ENCODE peak calls at places on chromosome 11, in six cellular contexts. B, P, T, O, S and Q are unnamed samples.

GRCh38 chr11:30478923-30479322 is 107.2 kb downstream of the MPPED2 start:
- DNase-seq in S (peak), O (no peak), P (no peak), B (no peak), T (no peak), Q (no peak)

GRCh38 chr11:19951558-19952083 is 208.7 kb downstream of the DBX1 start:
- DNase-seq in B (no peak), S (no peak), O (peak), T (no peak), P (no peak), Q (peak)

GRCh38 chr11:26571861-26572654 is at the start of gene MUC15:
- DNase-seq in T (no peak), S (no peak), B (peak), P (no peak), O (no peak), Q (no peak)

GRCh38 chr11:129458756-129459535 is 83.3 kb downstream of the BARX2 start:
- DNase-seq in O (no peak), B (peak), T (no peak), S (no peak), P (no peak), Q (peak)

GRCh38 chr11:60939828-60940227 is 12.1 kb downstream of the SLC15A3 start:
- DNase-seq in T (no peak), P (no peak), S (no peak), O (no peak), B (no peak), Q (no peak)

GRCh38 chr11:119843760-119844330 is 114.8 kb upstream of the NECTIN1 start:
- DNase-seq in T (no peak), S (no peak), O (no peak), P (no peak), B (no peak), Q (no peak)

GRCh38 chr11:103624708-103625623 is 411.5 kb upstream of the DDI1 start:
- DNase-seq in B (no peak), O (peak), P (no peak), S (no peak), T (peak), Q (no peak)

GRCh38 chr11:29009426-29009825 is 901.2 kb downstream of the METTL15 start:
- DNase-seq in P (no peak), O (no peak), T (peak), S (no peak), B (no peak), Q (no peak)

GRCh38 chr11:35919244-35919643 is 24.6 kb upstream of the LDLRAD3 start:
- DNase-seq in T (no peak), B (no peak), O (no peak), P (no peak), S (no peak), Q (no peak)

GRCh38 chr11:17859552-17859951 is 125.0 kb downstream of the KCNC1 start:
- DNase-seq in T (no peak), P (no peak), B (no peak), O (no peak), S (no peak), Q (no peak)

GRCh38 chr11:62489204-62489603 is 57.4 kb downstream of the AHNAK start:
- DNase-seq in O (no peak), S (no peak), T (no peak), P (no peak), B (no peak), Q (no peak)

GRCh38 chr11:5092821-5093585 is 23.6 kb downstream of the OR52E1 start:
- DNase-seq in S (no peak), O (no peak), T (no peak), B (no peak), P (no peak), Q (no peak)

GRCh38 chr11:65471410-65471762 is 27.5 kb upstream of the MALAT1 start:
- DNase-seq in P (no peak), T (no peak), S (peak), B (peak), O (peak), Q (no peak)
- TF ChIP-seq CTCF in P (no peak), T (peak), S (peak), B (peak), O (peak), Q (peak)

GRCh38 chr11:131486100-131486499 is 115.7 kb downstream of the NTM start:
- DNase-seq in O (no peak), B (no peak), P (no peak), S (no peak), T (no peak), Q (no peak)

GRCh38 chr11:131483877-131484276 is 113.5 kb downstream of the NTM start:
- DNase-seq in S (no peak), T (no peak), O (no peak), B (no peak), P (no peak), Q (no peak)

GRCh38 chr11:131483453-131483852 is 113.0 kb downstream of the NTM start:
- DNase-seq in T (no peak), B (no peak), O (no peak), S (no peak), P (no peak), Q (no peak)

GRCh38 chr11:131488208-131488607 is 117.8 kb downstream of the NTM start:
- DNase-seq in T (no peak), B (no peak), O (no peak), P (no peak), S (no peak), Q (no peak)

GRCh38 chr11:131486937-131487336 is 116.5 kb downstream of the NTM start:
- DNase-seq in O (no peak), S (no peak), B (no peak), T (no peak), P (no peak), Q (no peak)
- TF ChIP-seq CTCF in O (no peak), S (no peak), B (no peak), T (no peak), P (no peak), Q (no peak)

GRCh38 chr11:64036081-64037026 is 623 bp downstream of the FLRT1 start:
- DNase-seq in S (no peak), T (no peak), O (no peak), B (no peak), P (peak), Q (peak)
- TF ChIP-seq CTCF in S (no peak), T (no peak), O (peak), B (no peak), P (no peak), Q (no peak)

GRCh38 chr11:33157103-33158027 is 3.9 kb downstream of the CSTF3 start:
- DNase-seq in O (no peak), S (no peak), T (no peak), B (no peak), P (no peak), Q (no peak)

GRCh38 chr11:33160147-33160546 is 1.1 kb downstream of the CSTF3 start:
- DNase-seq in S (no peak), O (peak), T (no peak), B (no peak), P (no peak), Q (no peak)

GRCh38 chr11:33158596-33158995 is 2.7 kb downstream of the CSTF3 start:
- DNase-seq in P (no peak), B (no peak), O (no peak), T (no peak), S (no peak), Q (no peak)

GRCh38 chr11:33160587-33160986 is 693 bp downstream of the CSTF3 start:
- DNase-seq in S (no peak), B (no peak), T (no peak), P (no peak), O (no peak), Q (no peak)

GRCh38 chr11:33161120-33162005 is at the start of gene CSTF3:
- DNase-seq in T (peak), S (peak), O (peak), P (peak), B (peak), Q (peak)
- TF ChIP-seq CTCF in T (peak), S (peak), O (no peak), P (peak), B (peak), Q (peak)